ENCODE peak calls at places on chromosomes 2 and 18, in ten cellular contexts. B is lung, G is amniotic stem cell, A is mesendoderm, Q is glutamatergic neuron, X is H9, R is NAMALWA, E is DMS 273 treated with DMSO at 0.1 percent for 48 hours, C is NCI-H1930, M is ACHN. S is an unnamed sample.

GRCh38 chr2:45284621-45284995 is 275.4 kb upstream of the SIX2 start:
- DNase-seq in B (no peak), G (no peak), A (no peak), Q (no peak), X (no peak), R (no peak), E (no peak), C (no peak), M (no peak), S (no peak)

GRCh38 chr2:151886235-151886634 is 58.0 kb upstream of the ARL5A start:
- DNase-seq in B (no peak), G (no peak), A (no peak), Q (no peak), X (no peak), R (no peak), E (no peak), C (no peak), M (no peak), S (no peak)

GRCh38 chr2:133097666-133098065 is 427.7 kb upstream of the LYPD1 start:
- DNase-seq in B (no peak), G (no peak), A (no peak), Q (no peak), X (no peak), R (no peak), E (no peak), C (no peak), M (no peak), S (peak; percentile 5)

GRCh38 chr2:217166241-217166640 is 306.4 kb upstream of the TNP1 start:
- DNase-seq in B (no peak), G (peak; percentile 33), A (peak; percentile 78), Q (no peak), X (no peak), R (peak; percentile 45), E (peak; percentile 8), C (no peak), M (peak; percentile 64), S (no peak)

GRCh38 chr2:240125749-240126148 is 10.4 kb downstream of the COPS9 start:
- DNase-seq in B (no peak), G (no peak), A (no peak), Q (no peak), X (peak; percentile 4), R (no peak), E (no peak), C (no peak), M (no peak), S (no peak)

GRCh38 chr2:165009466-165009865 is 54.1 kb upstream of the SLC38A11 start:
- DNase-seq in B (no peak), G (no peak), A (no peak), Q (no peak), X (no peak), R (no peak), E (no peak), C (no peak), M (no peak), S (peak; percentile 6)

GRCh38 chr2:209236369-209236768 is 187.5 kb upstream of the MAP2 start:
- DNase-seq in B (no peak), G (no peak), A (peak; percentile 69), Q (peak; percentile 17), X (peak; percentile 39), R (no peak), E (no peak), C (no peak), M (no peak), S (no peak)

GRCh38 chr2:27428213-27428977 is at the start of gene NRBP1:
- DNase-seq in B (peak; percentile 90), G (peak; percentile 71), A (peak; percentile 95), Q (peak; percentile 97), X (peak; percentile 92), R (peak; percentile 96), E (peak; percentile 76), C (peak; percentile 90), M (peak; percentile 90), S (peak; percentile 34)

GRCh38 chr18:59052965-59053960 is 86.4 kb upstream of the SEC11C start:
- DNase-seq in B (no peak), G (no peak), A (no peak), Q (no peak), X (no peak), R (no peak), E (no peak), C (no peak), M (no peak), S (no peak)

S was measured in non-pigmented ciliary epithelial cell.